ENCODE peak calls at places on chromosomes 12 and 14, in five cellular contexts. G is adrenal gland, D is IMR-90, O is lower lobe of right lung, T is testis. V is an unnamed sample.

GRCh38 chr12:111758120-111758561 is 8.6 kb upstream of the ALDH2 start:
- DNase-seq in G (no peak), D (no peak), O (peak; percentile 68), T (peak; percentile 52), V (peak; percentile 77)

GRCh38 chr12:118145113-118145797 is 9.3 kb downstream of the PEBP1 start:
- DNase-seq in G (no peak), D (no peak), O (no peak), T (no peak), V (no peak)

GRCh38 chr12:19412844-19413243 is 26.4 kb upstream of the AEBP2 start:
- DNase-seq in G (no peak), D (no peak), O (no peak), T (no peak), V (no peak)

GRCh38 chr14:36361210-36361853 is 40.9 kb upstream of the MBIP start:
- DNase-seq in G (no peak), D (no peak), O (no peak), T (no peak), V (no peak)

GRCh38 chr12:53722450-53723041 is 4.7 kb downstream of the CALCOCO1 start:
- DNase-seq in G (no peak), D (peak; percentile 82), O (no peak), T (no peak), V (no peak)

GRCh38 chr12:59823535-59823934 is 227.7 kb downstream of the SLC16A7 start:
- DNase-seq in G (no peak), D (peak; percentile 40), O (no peak), T (no peak), V (no peak)

GRCh38 chr12:89309452-89309802 is 42.9 kb downstream of the DUSP6 start:
- DNase-seq in G (no peak), D (no peak), O (no peak), T (no peak), V (no peak)

GRCh38 chr12:69388371-69388770 is 28.8 kb downstream of the YEATS4 start:
- DNase-seq in G (no peak), D (peak; percentile 81), O (no peak), T (no peak), V (no peak)

GRCh38 chr12:104944252-104944651 is 13.8 kb downstream of the SLC41A2 start:
- DNase-seq in G (no peak), D (no peak), O (no peak), T (no peak), V (no peak)

GRCh38 chr12:63078911-63079310 is 72.1 kb downstream of the AVPR1A start:
- DNase-seq in G (no peak), D (no peak), O (no peak), T (no peak), V (no peak)

GRCh38 chr12:64181504-64182291 is 40.4 kb downstream of the KICS2 start:
- DNase-seq in G (peak; percentile 84), D (peak; percentile 99), O (no peak), T (peak; percentile 79), V (no peak)

GRCh38 chr14:88430976-88431375 is 45.5 kb downstream of the SPATA7 start:
- DNase-seq in G (no peak), D (no peak), O (no peak), T (no peak), V (no peak)

GRCh38 chr12:80513211-80513610 is 69.2 kb downstream of the PTPRQ start:
- DNase-seq in G (no peak), D (no peak), O (no peak), T (peak; percentile 14), V (no peak)

GRCh38 chr14:51219473-51220448 is 20.3 kb upstream of the TMX1 start:
- DNase-seq in G (no peak), D (peak; percentile 54), O (no peak), T (peak; percentile 28), V (no peak)

GRCh38 chr14:87005336-87005735 is 987.6 kb downstream of the GALC start:
- DNase-seq in G (no peak), D (peak; percentile 26), O (no peak), T (no peak), V (no peak)

DNA sequence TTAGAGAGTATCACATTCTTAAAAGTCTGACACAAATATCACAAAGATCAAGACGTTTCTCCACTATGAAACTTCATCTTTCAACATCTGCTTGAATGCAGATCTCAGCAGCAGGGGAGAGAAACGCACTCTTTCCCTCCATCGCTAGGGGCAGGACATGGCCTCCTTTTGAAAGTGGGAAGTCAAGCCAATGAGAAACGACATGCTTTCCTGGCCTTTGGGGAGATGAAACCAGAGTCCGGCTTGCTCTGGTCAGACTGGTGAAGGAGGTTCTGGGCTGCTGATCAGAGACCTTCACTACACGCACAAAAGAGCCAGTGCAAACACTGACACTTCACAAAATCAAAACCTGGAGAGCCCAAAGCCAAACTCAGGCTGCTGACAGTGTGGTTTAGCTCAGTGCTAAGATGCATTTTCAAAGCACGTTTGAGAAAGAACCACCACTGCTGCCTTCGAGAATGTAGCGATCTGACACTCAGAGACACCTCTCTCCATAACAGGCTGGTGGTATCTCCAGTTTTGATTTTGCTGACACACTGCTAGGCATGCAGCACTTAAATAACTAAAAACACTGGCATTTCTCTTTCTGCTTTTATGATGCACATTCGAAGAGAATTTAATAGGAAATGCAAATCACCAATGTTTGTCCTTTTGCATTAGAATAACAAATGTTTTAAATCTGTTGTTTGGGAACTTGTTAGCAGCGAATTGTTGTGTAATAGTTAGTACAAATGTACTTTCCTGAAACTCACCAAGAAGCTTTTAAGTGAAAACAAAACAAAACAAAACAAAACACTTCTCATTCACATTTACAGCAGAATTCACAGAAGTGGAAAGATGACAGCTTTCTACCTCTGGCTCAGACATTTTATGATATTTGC is 93.9 kb upstream of the OVCH1 start:
- DNase-seq in G (no peak), D (peak; percentile 24), O (no peak), T (peak; percentile 26), V (peak; percentile 56)
- TF ChIP-seq CTCF in G (no peak), D (peak; percentile 31), O (no peak), T (peak; percentile 23), V (peak; percentile 24)

DNA sequence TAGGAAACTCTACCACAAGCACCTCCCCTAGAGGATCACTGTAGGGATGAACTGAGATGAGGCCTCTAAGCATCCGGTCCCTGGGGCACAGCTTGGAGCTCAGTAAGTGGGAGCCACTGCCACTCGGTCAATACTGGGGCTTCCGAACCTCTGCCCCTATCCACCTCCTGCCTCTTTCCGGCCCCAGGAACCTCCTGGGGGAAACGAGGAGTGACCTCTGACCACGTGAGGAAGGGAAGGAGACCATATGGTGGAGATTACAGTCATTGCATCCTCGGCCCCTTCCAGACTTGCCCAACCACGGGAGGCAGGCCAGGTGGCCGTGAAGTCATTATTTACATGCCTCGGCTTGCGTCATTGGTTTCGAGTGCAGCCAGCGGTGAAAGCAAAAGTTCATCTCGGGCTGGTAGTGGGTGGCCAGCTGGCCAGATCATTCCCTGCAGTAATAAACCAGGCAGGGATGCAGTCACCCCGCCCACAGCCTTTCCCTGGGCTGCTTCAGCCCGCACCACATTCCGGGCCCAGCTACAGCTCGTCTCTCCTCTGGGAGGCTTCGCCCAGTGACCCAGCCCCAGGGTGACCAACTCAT is 65.4 kb downstream of the C14orf132 start:
- DNase-seq in G (peak; percentile 78), D (peak; percentile 100), O (peak; percentile 75), T (no peak), V (peak; percentile 88)
- H3K27ac ChIP-seq in G (peak overlapping the region; percentile 50), D (peak overlapping the region; percentile 94), O (peak overlapping the region; percentile 43), T (no peak overlapping the region), V (peak overlapping the region; percentile 41)

GRCh38 chr12:55495490-55495889 is 3.3 kb downstream of the OR6C68 start:
- DNase-seq in G (no peak), D (no peak), O (no peak), T (peak; percentile 60), V (no peak)

GRCh38 chr12:55499231-55499630 is 7.1 kb downstream of the OR6C68 start:
- DNase-seq in G (no peak), D (no peak), O (no peak), T (no peak), V (no peak)

GRCh38 chr12:55499810-55500252 is 7.7 kb downstream of the OR6C68 start:
- DNase-seq in G (no peak), D (no peak), O (no peak), T (peak; percentile 67), V (no peak)
- H3K36me3 ChIP-seq in G (no peaks in the 10 kb centered on the region), D (no peaks in the 10 kb centered on the region), O (no peaks in the 10 kb centered on the region), T (no peaks in the 10 kb centered on the region), V (no peaks in the 10 kb centered on the region)

GRCh38 chr14:58362798-58363412 is 32.8 kb upstream of the TOMM20L start:
- DNase-seq in G (no peak), D (peak; percentile 17), O (no peak), T (no peak), V (no peak)
- TF ChIP-seq CTCF in G (peak; percentile 42), D (peak; percentile 21), O (peak; percentile 21), T (no peak), V (peak; percentile 36)

DNA sequence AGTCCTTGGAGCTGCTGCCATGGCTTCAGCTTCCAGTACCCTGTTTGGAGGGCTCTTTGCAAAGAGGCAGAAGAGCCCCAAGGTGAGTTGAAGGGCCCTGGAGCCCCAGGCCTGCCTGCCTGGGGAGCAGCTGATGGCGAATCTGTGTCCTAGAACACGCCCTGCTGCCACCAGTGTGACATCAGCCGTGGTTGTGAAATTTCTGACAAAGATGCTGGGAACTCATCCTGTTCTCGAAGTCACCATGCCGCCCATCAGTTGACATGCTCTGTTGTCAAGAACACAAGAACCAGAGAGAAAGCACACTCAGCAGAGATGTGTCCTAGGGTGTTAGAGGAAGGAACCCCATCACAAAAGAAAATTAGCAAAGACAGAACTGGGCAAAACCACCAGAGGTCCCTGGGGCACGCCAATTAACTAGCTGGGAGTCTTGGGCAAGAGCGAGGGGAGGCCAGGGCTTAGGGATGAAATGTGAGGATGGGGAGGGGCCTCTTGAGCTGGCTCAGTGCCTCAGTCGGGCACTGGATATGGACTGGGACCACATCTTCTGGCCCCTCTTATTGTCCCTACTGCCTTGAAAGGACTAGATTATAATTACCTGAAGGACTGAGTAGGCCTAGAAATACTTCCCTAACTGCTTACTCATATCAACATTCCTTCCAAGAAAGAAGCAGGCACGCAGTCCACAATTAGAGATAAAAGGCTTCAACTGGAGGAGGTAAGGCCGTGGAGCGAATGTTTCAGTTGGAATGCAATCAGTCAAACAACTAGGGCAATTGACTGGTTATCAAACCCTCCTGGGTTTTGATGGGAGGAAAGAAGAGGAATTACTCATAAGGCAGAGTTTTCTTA is 163.1 kb downstream of the CACNA1C start:
- DNase-seq in G (no peak), D (peak; percentile 57), O (no peak), T (no peak), V (no peak)
- H3K27ac ChIP-seq in G (no peak overlapping the region), D (no peak overlapping the region), O (no peak overlapping the region), T (no peak overlapping the region), V (no peak overlapping the region)

GRCh38 chr12:115799610-115800009 is 477.9 kb downstream of the MED13L start:
- DNase-seq in G (no peak), D (no peak), O (no peak), T (no peak), V (no peak)
- H3K36me3 ChIP-seq in G (no peaks in the 10 kb centered on the region), D (no peaks in the 10 kb centered on the region), O (no peaks in the 10 kb centered on the region), T (no peaks in the 10 kb centered on the region), V (no peaks in the 10 kb centered on the region)

V was measured in psoas muscle.